ENCODE peak calls at places on chromosomes 6 and 20, in nine cellular contexts. D, E, R, F, M, S, O, L and H are unnamed samples.

GRCh38 chr6:37741757-37742400 is 44.2 kb upstream of the MDGA1 start:
- DNase-seq in D (no peak), E (no peak), R (peak; percentile 56), F (peak; percentile 24), M (no peak), S (no peak), O (peak; percentile 82), L (no peak), H (no peak)

GRCh38 chr6:136087986-136088385 is 162.1 kb downstream of the MTFR2 start:
- DNase-seq in D (no peak), E (no peak), R (no peak), F (no peak), M (no peak), S (no peak), O (no peak), L (no peak), H (no peak)

GRCh38 chr20:53736757-53737403 is 143.2 kb upstream of the ZNF217 start:
- DNase-seq in D (no peak), E (no peak), R (no peak), F (no peak), M (peak; percentile 77), S (peak; percentile 35), O (no peak), L (no peak), H (no peak)

GRCh38 chr6:160042788-160043301 is 74.0 kb downstream of the IGF2R start:
- DNase-seq in D (no peak), E (no peak), R (no peak), F (no peak), M (peak; percentile 78), S (no peak), O (no peak), L (no peak), H (no peak)

GRCh38 chr20:50298554-50299324 is 108.1 kb downstream of the CEBPB start:
- DNase-seq in D (no peak), E (no peak), R (no peak), F (no peak), M (no peak), S (no peak), O (no peak), L (no peak), H (no peak)

GRCh38 chr20:32439132-32439829 is 81.2 kb downstream of the ASXL1 start:
- DNase-seq in D (no peak), E (no peak), R (no peak), F (no peak), M (no peak), S (no peak), O (peak; percentile 49), L (no peak), H (no peak)

GRCh38 chr20:51352790-51353189 is 189.7 kb downstream of the NFATC2 start:
- DNase-seq in D (no peak), E (no peak), R (no peak), F (no peak), M (no peak), S (no peak), O (no peak), L (no peak), H (no peak)

GRCh38 chr20:57680131-57680716 is 29.6 kb downstream of the PMEPA1 start:
- DNase-seq in D (no peak), E (no peak), R (no peak), F (peak; percentile 65), M (no peak), S (no peak), O (no peak), L (no peak), H (peak; percentile 72)

GRCh38 chr6:96014846-96015245 is 928 bp upstream of the FUT9 start:
- DNase-seq in D (no peak), E (no peak), R (no peak), F (peak; percentile 6), M (no peak), S (no peak), O (no peak), L (no peak), H (no peak)

GRCh38 chr6:157533397-157533814 is 152.4 kb downstream of the ZDHHC14 start:
- DNase-seq in D (no peak), E (no peak), R (peak; percentile 68), F (no peak), M (no peak), S (no peak), O (peak; percentile 71), L (no peak), H (no peak)

GRCh38 chr6:159943101-159943632 is 25.7 kb upstream of the IGF2R start:
- DNase-seq in D (no peak), E (no peak), R (no peak), F (no peak), M (peak; percentile 75), S (no peak), O (no peak), L (no peak), H (no peak)

GRCh38 chr6:17964633-17965032 is 22.8 kb downstream of the KIF13A start:
- DNase-seq in D (no peak), E (no peak), R (no peak), F (no peak), M (no peak), S (no peak), O (no peak), L (no peak), H (no peak)

GRCh38 chr20:62935968-62936585 is 1.9 kb upstream of the GID8 start:
- DNase-seq in D (no peak), E (no peak), R (no peak), F (no peak), M (no peak), S (no peak), O (peak; percentile 55), L (no peak), H (no peak)

GRCh38 chr20:40690836-40691565 is 2.0 kb upstream of the MAFB start:
- DNase-seq in D (no peak), E (no peak), R (peak; percentile 32), F (no peak), M (no peak), S (no peak), O (peak; percentile 65), L (no peak), H (no peak)
- H3K27me3 ChIP-seq in D (peaks cover 92% of the 10 kb centered on the region), E (peaks cover 18% of the 10 kb centered on the region), R (peaks cover 81% of the 10 kb centered on the region), F (peaks cover 51% of the 10 kb centered on the region), M (peaks cover 41% of the 10 kb centered on the region), S (no peaks in the 10 kb centered on the region), O (peaks cover 96% of the 10 kb centered on the region), L (peaks cover 20% of the 10 kb centered on the region), H (peaks cover 12% of the 10 kb centered on the region)

GRCh38 chr6:133947302-133947900 is 5.6 kb upstream of the TBPL1 start:
- DNase-seq in D (no peak), E (no peak), R (no peak), F (no peak), M (no peak), S (peak; percentile 45), O (no peak), L (no peak), H (no peak)
- H3K27me3 ChIP-seq in D (peaks cover 4% of the 10 kb centered on the region), E (no peaks in the 10 kb centered on the region), R (no peaks in the 10 kb centered on the region), F (no peaks in the 10 kb centered on the region), M (no peaks in the 10 kb centered on the region), S (no peaks in the 10 kb centered on the region), O (peaks cover 12% of the 10 kb centered on the region), L (no peaks in the 10 kb centered on the region), H (no peaks in the 10 kb centered on the region)

GRCh38 chr6:10429638-10430427 is 15.0 kb upstream of the TFAP2A start:
- DNase-seq in D (no peak), E (no peak), R (no peak), F (peak; percentile 40), M (peak; percentile 75), S (no peak), O (peak; percentile 55), L (no peak), H (no peak)

GRCh38 chr6:10425177-10425972 is 10.5 kb upstream of the TFAP2A start:
- DNase-seq in D (no peak), E (no peak), R (no peak), F (no peak), M (no peak), S (no peak), O (peak; percentile 64), L (no peak), H (no peak)

GRCh38 chr6:10424005-10424404 is 9.1 kb upstream of the TFAP2A start:
- DNase-seq in D (no peak), E (no peak), R (no peak), F (no peak), M (no peak), S (no peak), O (peak; percentile 82), L (no peak), H (no peak)

GRCh38 chr6:10425973-10426780 is 11.3 kb upstream of the TFAP2A start:
- DNase-seq in D (no peak), E (no peak), R (peak; percentile 55), F (peak; percentile 84), M (peak; percentile 76), S (peak; percentile 50), O (peak; percentile 76), L (no peak), H (peak; percentile 71)

DNA sequence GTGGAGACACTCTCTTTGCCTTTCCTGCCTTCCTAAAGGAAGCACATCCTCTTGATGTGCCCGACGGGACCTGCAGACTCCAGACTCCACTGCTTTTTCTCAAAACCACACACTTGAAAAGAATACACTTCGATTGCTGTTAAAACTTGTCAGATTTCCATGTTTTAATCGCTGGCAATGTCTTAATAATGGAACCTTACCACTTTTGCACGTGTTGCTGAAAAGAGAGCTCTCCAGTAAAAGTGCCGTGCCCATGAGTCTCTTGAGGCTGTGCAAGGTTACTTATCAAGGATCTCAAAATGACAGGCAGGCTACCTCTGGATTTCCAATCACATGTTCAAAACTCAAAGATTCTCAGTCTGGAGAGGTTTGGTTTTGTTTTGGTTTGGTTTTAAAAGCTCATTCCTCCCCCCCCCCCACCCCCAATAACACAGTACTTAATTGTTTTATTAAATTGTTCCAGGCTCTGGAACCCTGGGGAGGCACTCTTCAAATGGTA is 12.0 kb upstream of the TFAP2A start:
- DNase-seq in D (no peak), E (no peak), R (no peak), F (no peak), M (no peak), S (no peak), O (no peak), L (no peak), H (no peak)
- H3K27me3 ChIP-seq in D (peaks cover 68% of the 10 kb centered on the region), E (peaks cover 38% of the 10 kb centered on the region), R (peaks cover 63% of the 10 kb centered on the region), F (no peaks in the 10 kb centered on the region), M (peaks cover 36% of the 10 kb centered on the region), S (peaks cover 19% of the 10 kb centered on the region), O (peaks cover 82% of the 10 kb centered on the region), L (peaks cover 50% of the 10 kb centered on the region), H (peaks cover 4% of the 10 kb centered on the region)

GRCh38 chr6:163844352-163844751 is 429.8 kb downstream of the QKI start:
- DNase-seq in D (no peak), E (no peak), R (no peak), F (no peak), M (no peak), S (no peak), O (no peak), L (no peak), H (no peak)
- H3K27me3 ChIP-seq in D (no peaks in the 10 kb centered on the region), E (no peaks in the 10 kb centered on the region), R (no peaks in the 10 kb centered on the region), F (peaks cover 6% of the 10 kb centered on the region), M (peaks cover 8% of the 10 kb centered on the region), S (no peaks in the 10 kb centered on the region), O (no peaks in the 10 kb centered on the region), L (no peaks in the 10 kb centered on the region), H (no peaks in the 10 kb centered on the region)